ENCODE peak calls at places on chromosomes 12 and 14, in five cellular contexts. K, E, X, V and N are unnamed samples.

GRCh38 chr12:52186135-52186840 is 5.5 kb downstream of the KRT80 start:
- DNase-seq in K (peak; percentile 72), E (peak; percentile 92), X (peak; percentile 73), V (peak; percentile 55), N (peak; percentile 97)

GRCh38 chr14:60807247-60807646 is 72.7 kb downstream of the MNAT1 start:
- DNase-seq in K (no peak), E (no peak), X (no peak), V (no peak), N (no peak)

GRCh38 chr14:90641111-90642010 is 174.9 kb downstream of the TTC7B start:
- DNase-seq in K (no peak), E (no peak), X (no peak), V (no peak), N (no peak)

GRCh38 chr12:30201301-30202160 is 417.8 kb upstream of the TMTC1 start:
- DNase-seq in K (peak; percentile 24), E (no peak), X (peak; percentile 14), V (no peak), N (peak; percentile 44)

GRCh38 chr14:89129570-89129969 is 287.5 kb downstream of the FOXN3 start:
- DNase-seq in K (no peak), E (no peak), X (peak; percentile 19), V (no peak), N (no peak)

GRCh38 chr14:51942971-51943370 is 46.4 kb upstream of the RTRAF start:
- DNase-seq in K (no peak), E (no peak), X (no peak), V (no peak), N (no peak)

GRCh38 chr12:115449526-115449925 is 765.6 kb upstream of the TBX3 start:
- DNase-seq in K (no peak), E (no peak), X (no peak), V (no peak), N (no peak)

GRCh38 chr12:1812650-1813302 is 7.6 kb upstream of the LRTM2 start:
- DNase-seq in K (peak; percentile 33), E (no peak), X (peak; percentile 72), V (peak; percentile 62), N (no peak)

GRCh38 chr12:47987411-47988072 is 16.7 kb downstream of the COL2A1 start:
- DNase-seq in K (no peak), E (no peak), X (no peak), V (no peak), N (peak; percentile 80)

GRCh38 chr14:100440207-100440631 is 117.1 kb downstream of the SLC25A47 start:
- DNase-seq in K (peak; percentile 50), E (peak; percentile 87), X (peak; percentile 51), V (peak; percentile 86), N (peak; percentile 89)

GRCh38 chr14:55846852-55847471 is 267.0 kb downstream of the KTN1 start:
- DNase-seq in K (no peak), E (peak; percentile 55), X (peak; percentile 50), V (no peak), N (peak; percentile 85)

GRCh38 chr12:10388611-10389010 is 1.2 kb downstream of the KLRK1 start:
- DNase-seq in K (no peak), E (no peak), X (no peak), V (no peak), N (no peak)

GRCh38 chr12:102542816-102543448 is 62.6 kb upstream of the IGF1 start:
- DNase-seq in K (no peak), E (no peak), X (peak; percentile 46), V (no peak), N (no peak)

GRCh38 chr14:93538411-93538810 is 107.7 kb downstream of the UNC79 start:
- DNase-seq in K (no peak), E (peak; percentile 20), X (no peak), V (no peak), N (no peak)

GRCh38 chr12:11927311-11927935 is 143.3 kb upstream of the BCL2L14 start:
- DNase-seq in K (no peak), E (no peak), X (peak; percentile 49), V (no peak), N (no peak)

GRCh38 chr14:105473677-105474477 is 744 bp upstream of the CRIP2 start:
- DNase-seq in K (peak; percentile 91), E (peak; percentile 89), X (peak; percentile 86), V (peak; percentile 94), N (peak; percentile 99)

GRCh38 chr12:22803725-22804124 is 178.8 kb downstream of the ETNK1 start:
- DNase-seq in K (no peak), E (no peak), X (no peak), V (no peak), N (no peak)

GRCh38 chr12:6471992-6472366 is 1.5 kb upstream of the VAMP1 start:
- DNase-seq in K (no peak), E (no peak), X (no peak), V (no peak), N (peak; percentile 91)

GRCh38 chr14:68856572-68856971 is 63.7 kb upstream of the ZFP36L1 start:
- DNase-seq in K (no peak), E (no peak), X (no peak), V (no peak), N (peak; percentile 15)

GRCh38 chr12:88575361-88575959 is 4.8 kb downstream of the KITLG start:
- DNase-seq in K (no peak), E (no peak), X (peak; percentile 47), V (no peak), N (no peak)

GRCh38 chr12:130669797-130670196 is 46.3 kb downstream of the RIMBP2 start:
- DNase-seq in K (no peak), E (no peak), X (no peak), V (no peak), N (peak; percentile 65)

GRCh38 chr14:92944976-92945375 is 22.0 kb downstream of the CHGA start:
- DNase-seq in K (no peak), E (no peak), X (no peak), V (no peak), N (no peak)

GRCh38 chr12:3791475-3791874 is 38.6 kb upstream of the CRACR2A start:
- DNase-seq in K (no peak), E (no peak), X (no peak), V (no peak), N (no peak)

GRCh38 chr14:23550131-23550826 is 1.3 kb downstream of the ZFHX2 start:
- DNase-seq in K (no peak), E (no peak), X (no peak), V (no peak), N (peak; percentile 50)

GRCh38 chr12:80186727-80187217 is 87.4 kb downstream of the OTOGL start:
- DNase-seq in K (peak; percentile 97), E (peak; percentile 93), X (peak; percentile 97), V (peak; percentile 93), N (peak; percentile 45)

GRCh38 chr14:94771906-94772468 is 2.1 kb upstream of the GSC start:
- DNase-seq in K (no peak), E (no peak), X (no peak), V (no peak), N (no peak)

GRCh38 chr14:40909906-40910305 is 696.8 kb upstream of the LRFN5 start:
- DNase-seq in K (no peak), E (no peak), X (no peak), V (no peak), N (no peak)

GRCh38 chr14:88554458-88555286 is at the start of gene PTPN21:
- DNase-seq in K (peak; percentile 69), E (peak; percentile 81), X (peak; percentile 53), V (peak; percentile 91), N (peak; percentile 98)

GRCh38 chr12:122979001-122979907 is 1.2 kb upstream of the ARL6IP4 start:
- DNase-seq in K (no peak), E (no peak), X (no peak), V (no peak), N (peak; percentile 94)
- H2AFZ ChIP-seq in K (peak overlapping the region; percentile 67), E (peak overlapping the region; percentile 89), X (no peak overlapping the region), V (peak overlapping the region; percentile 98), N (peak overlapping the region; percentile 76)

GRCh38 chr12:86018361-86018760 is 144.3 kb downstream of the NTS start:
- DNase-seq in K (no peak), E (no peak), X (no peak), V (no peak), N (no peak)
- H3K27ac ChIP-seq in K (no peak overlapping the region), E (no peak overlapping the region), X (no peak overlapping the region), V (no peak overlapping the region), N (no peak overlapping the region)

GRCh38 chr12:64608901-64609542 is 1.3 kb upstream of the RASSF3 start:
- DNase-seq in K (peak; percentile 80), E (peak; percentile 86), X (peak; percentile 58), V (peak; percentile 68), N (peak; percentile 69)
- H2AFZ ChIP-seq in K (peak overlapping the region; percentile 95), E (peak overlapping the region; percentile 75), X (peak overlapping the region; percentile 96), V (peak overlapping the region; percentile 68), N (peak overlapping the region; percentile 95)

DNA sequence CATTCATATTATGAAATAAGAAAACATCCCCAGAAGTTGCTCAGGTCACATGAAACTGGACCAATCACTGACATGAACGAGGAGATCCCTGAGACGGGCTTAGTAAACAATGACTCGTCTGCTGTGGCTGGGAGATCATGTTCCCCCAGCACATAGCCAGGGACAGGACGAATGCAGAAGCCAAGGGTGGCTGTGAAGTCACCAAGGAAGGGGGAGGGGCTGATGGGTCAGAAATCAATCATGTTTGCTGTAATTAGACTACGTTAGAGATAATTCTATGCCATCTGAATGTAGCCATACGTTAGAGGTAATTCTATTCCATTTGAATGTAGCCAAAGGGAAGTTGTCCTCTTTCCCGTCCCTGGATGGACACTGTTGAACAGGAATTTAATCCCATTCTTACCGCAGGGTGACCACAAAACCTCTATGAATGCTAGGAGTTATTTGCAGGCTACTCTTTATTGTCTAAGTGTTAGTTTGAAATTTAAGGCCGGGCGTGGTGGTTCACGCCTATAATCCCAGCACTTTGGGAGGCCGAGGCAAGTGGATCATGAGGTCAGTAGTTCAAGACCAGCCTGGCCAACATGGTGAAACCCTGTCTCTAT is 332.9 kb downstream of the TMEM132D start:
- DNase-seq in K (no peak), E (no peak), X (no peak), V (no peak), N (no peak)
- H3K27ac ChIP-seq in K (no peak overlapping the region), E (no peak overlapping the region), X (no peak overlapping the region), V (no peak overlapping the region), N (no peak overlapping the region)

GRCh38 chr12:54125950-54126695 is 62.7 kb downstream of the SMUG1 start:
- DNase-seq in K (no peak), E (no peak), X (no peak), V (no peak), N (peak; percentile 90)
- H2AFZ ChIP-seq in K (no peak overlapping the region), E (peak overlapping the region; percentile 30), X (no peak overlapping the region), V (peak overlapping the region; percentile 64), N (peak overlapping the region; percentile 84)

DNA sequence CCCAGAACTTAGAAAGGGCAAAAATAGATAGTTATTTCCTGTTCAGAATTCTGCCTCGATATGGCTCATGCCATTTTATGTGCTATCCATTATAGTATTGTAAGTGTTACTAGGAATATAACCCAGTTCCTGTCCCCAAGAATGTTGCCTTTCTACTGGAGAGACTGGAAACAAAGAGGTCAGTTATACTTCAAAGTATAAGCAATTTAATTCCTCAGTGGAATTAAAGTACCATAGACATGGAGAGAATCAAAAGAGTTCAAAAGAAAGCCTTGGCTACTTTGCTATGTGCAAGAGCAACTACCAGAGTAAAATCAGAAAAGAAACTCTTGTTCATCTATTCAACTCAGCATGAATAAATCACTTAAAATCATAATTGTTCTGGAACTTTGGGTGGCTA is 173.2 kb upstream of the EEA1 start:
- DNase-seq in K (no peak), E (no peak), X (no peak), V (no peak), N (no peak)
- H3K27ac ChIP-seq in K (no peak overlapping the region), E (no peak overlapping the region), X (no peak overlapping the region), V (peak overlapping the region; percentile 86), N (no peak overlapping the region)

DNA sequence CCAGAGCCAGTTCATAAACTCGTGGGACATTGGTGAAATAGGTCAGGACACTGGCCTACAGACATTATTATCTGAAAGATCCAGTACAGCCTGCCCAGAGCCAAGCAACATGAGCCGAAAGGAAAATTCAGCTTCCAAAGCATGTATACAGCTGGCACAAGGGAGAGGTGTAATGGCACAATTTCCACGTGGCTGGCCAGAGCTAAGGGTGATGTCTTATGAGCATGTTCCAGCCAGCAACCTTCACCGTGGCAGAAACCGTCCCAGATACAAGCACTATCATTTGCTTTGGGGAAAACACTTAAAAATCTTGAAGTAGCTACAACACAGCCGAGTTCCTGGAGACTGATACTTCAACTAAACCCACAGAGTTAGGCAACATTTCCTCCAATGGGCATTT is 44.6 kb downstream of the CORO1C start:
- DNase-seq in K (no peak), E (no peak), X (no peak), V (no peak), N (no peak)
- H2AFZ ChIP-seq in K (no peak overlapping the region), E (no peak overlapping the region), X (no peak overlapping the region), V (no peak overlapping the region), N (no peak overlapping the region)